ENCODE peak calls at places on chromosome 11, in five cellular contexts. E is KBM-7, H is PC-9, U is skeletal muscle cell, Q is AG09319. V is an unnamed sample.

GRCh38 chr11:77361184-77361583 is 59.7 kb upstream of the GDPD4 start:
- DNase-seq in E (no peak), Q (no peak), H (peak; percentile 58), U (peak; percentile 12), V (peak; percentile 55)

GRCh38 chr11:78101073-78101472 is 21.4 kb upstream of the NDUFC2 start:
- DNase-seq in Q (no peak), H (no peak), U (no peak), E (no peak), V (no peak)

GRCh38 chr11:6746086-6746618 is 25.6 kb downstream of the OR2AG2 start:
- DNase-seq in U (no peak), E (peak; percentile 39), Q (no peak), H (no peak), V (no peak)

GRCh38 chr11:42521994-42522393 is 789.8 kb upstream of the API5 start:
- DNase-seq in Q (no peak), E (no peak), U (peak; percentile 70), H (no peak), V (no peak)

GRCh38 chr11:58658553-58659080 is 36.2 kb downstream of the CNTF start:
- DNase-seq in U (no peak), E (no peak), Q (no peak), H (peak; percentile 82), V (no peak)

GRCh38 chr11:63687845-63688244 is 6.5 kb downstream of the RTN3 start:
- DNase-seq in E (no peak), U (no peak), Q (no peak), H (no peak), V (no peak)

GRCh38 chr11:73521621-73522020 is 76.3 kb downstream of the FAM168A start:
- DNase-seq in U (peak; percentile 15), H (no peak), E (peak; percentile 51), Q (no peak), V (no peak)

GRCh38 chr11:112477929-112478317 is 217.3 kb upstream of the PLET1 start:
- DNase-seq in U (no peak), Q (no peak), H (peak; percentile 88), E (no peak), V (no peak)

GRCh38 chr11:64723117-64723906 is at the start of gene NRXN2:
- DNase-seq in H (peak; percentile 56), E (peak; percentile 66), U (no peak), Q (peak; percentile 38), V (no peak)

GRCh38 chr11:134244593-134244992 is 8.6 kb downstream of the THYN1 start:
- DNase-seq in U (no peak), H (no peak), Q (no peak), E (peak; percentile 46), V (no peak)

GRCh38 chr11:65058419-65059054 is at the start of gene NAALADL1:
- DNase-seq in U (no peak), H (no peak), E (no peak), Q (no peak), V (no peak)

GRCh38 chr11:12430912-12431311 is 53.5 kb downstream of the PARVA start:
- DNase-seq in E (no peak), Q (peak; percentile 79), U (peak; percentile 87), H (peak; percentile 77), V (peak; percentile 63)

GRCh38 chr11:10026514-10026913 is 267.5 kb downstream of the SBF2 start:
- DNase-seq in U (peak; percentile 14), E (no peak), Q (peak; percentile 5), H (no peak), V (no peak)

GRCh38 chr11:32068134-32068533 is 22.7 kb upstream of the RCN1 start:
- DNase-seq in Q (no peak), E (no peak), H (no peak), U (no peak), V (no peak)

GRCh38 chr11:107014871-107015270 is 3.4 kb downstream of the GUCY1A2 start:
- DNase-seq in U (no peak), E (no peak), H (no peak), Q (no peak), V (no peak)

GRCh38 chr11:27570542-27570941 is 64.0 kb upstream of the LIN7C start:
- DNase-seq in H (no peak), E (no peak), U (no peak), Q (no peak), V (no peak)